ENCODE peak calls at places on chromosomes 6 and 20, in six cellular contexts. One of them, this sample, is unnamed.

GRCh38 chr6:81820422-81820821 is 67.9 kb upstream of the TENT5A start:
- DNase-seq in NB4: no peak
- DNase-seq in heart left ventricle: no peak
- DNase-seq in thyroid gland: no peak
- DNase-seq in uterus: no peak
- DNase-seq in ovary: no peak
- DNase-seq in this sample: no peak

GRCh38 chr6:31870385-31870921 is 7.8 kb upstream of the NEU1 start:
- DNase-seq in thyroid gland: peak; percentile 74
- DNase-seq in ovary: no peak
- DNase-seq in NB4: peak; percentile 30
- DNase-seq in uterus: no peak
- DNase-seq in heart left ventricle: no peak
- DNase-seq in this sample: no peak

GRCh38 chr20:47113362-47114118 is 218.9 kb downstream of the EYA2 start:
- DNase-seq in thyroid gland: no peak
- DNase-seq in NB4: no peak
- DNase-seq in heart left ventricle: no peak
- DNase-seq in uterus: no peak
- DNase-seq in ovary: no peak
- DNase-seq in this sample: no peak

GRCh38 chr6:157228421-157229218 is 94.7 kb downstream of the TMEM242 start:
- DNase-seq in thyroid gland: no peak
- DNase-seq in NB4: no peak
- DNase-seq in ovary: no peak
- DNase-seq in uterus: no peak
- DNase-seq in heart left ventricle: peak; percentile 32
- DNase-seq in this sample: peak; percentile 72

GRCh38 chr20:14997791-14998190 is 660.4 kb upstream of the FLRT3 start:
- DNase-seq in uterus: no peak
- DNase-seq in heart left ventricle: no peak
- DNase-seq in thyroid gland: no peak
- DNase-seq in NB4: no peak
- DNase-seq in ovary: no peak
- DNase-seq in this sample: no peak

GRCh38 chr6:47301441-47301840 is 8.3 kb downstream of the TNFRSF21 start:
- DNase-seq in thyroid gland: no peak
- DNase-seq in NB4: no peak
- DNase-seq in heart left ventricle: no peak
- DNase-seq in uterus: no peak
- DNase-seq in ovary: no peak
- DNase-seq in this sample: no peak

GRCh38 chr6:30719356-30719755 is 796 bp upstream of the TUBB start:
- DNase-seq in thyroid gland: no peak
- DNase-seq in NB4: no peak
- DNase-seq in ovary: no peak
- DNase-seq in heart left ventricle: no peak
- DNase-seq in uterus: no peak
- DNase-seq in this sample: no peak

GRCh38 chr20:6178537-6178936 is 55.7 kb upstream of the FERMT1 start:
- DNase-seq in ovary: no peak
- DNase-seq in NB4: peak; percentile 68
- DNase-seq in uterus: no peak
- DNase-seq in heart left ventricle: no peak
- DNase-seq in thyroid gland: no peak
- DNase-seq in this sample: no peak

GRCh38 chr6:111423960-111424846 is 58.8 kb downstream of the REV3L start:
- DNase-seq in ovary: no peak
- DNase-seq in heart left ventricle: peak; percentile 37
- DNase-seq in NB4: no peak
- DNase-seq in thyroid gland: peak; percentile 60
- DNase-seq in uterus: no peak
- DNase-seq in this sample: no peak

GRCh38 chr6:20044883-20045282 is 167.4 kb downstream of the MBOAT1 start:
- DNase-seq in uterus: no peak
- DNase-seq in NB4: no peak
- DNase-seq in ovary: no peak
- DNase-seq in thyroid gland: peak; percentile 43
- DNase-seq in heart left ventricle: no peak
- DNase-seq in this sample: no peak

GRCh38 chr6:11605507-11605905 is 68.0 kb downstream of the TMEM170B start:
- DNase-seq in NB4: no peak
- DNase-seq in heart left ventricle: no peak
- DNase-seq in uterus: no peak
- DNase-seq in thyroid gland: no peak
- DNase-seq in ovary: no peak
- DNase-seq in this sample: no peak

GRCh38 chr6:103153016-103153415 is 1706.7 kb downstream of the HACE1 start:
- DNase-seq in thyroid gland: no peak
- DNase-seq in uterus: no peak
- DNase-seq in heart left ventricle: no peak
- DNase-seq in NB4: no peak
- DNase-seq in ovary: no peak
- DNase-seq in this sample: no peak

DNA sequence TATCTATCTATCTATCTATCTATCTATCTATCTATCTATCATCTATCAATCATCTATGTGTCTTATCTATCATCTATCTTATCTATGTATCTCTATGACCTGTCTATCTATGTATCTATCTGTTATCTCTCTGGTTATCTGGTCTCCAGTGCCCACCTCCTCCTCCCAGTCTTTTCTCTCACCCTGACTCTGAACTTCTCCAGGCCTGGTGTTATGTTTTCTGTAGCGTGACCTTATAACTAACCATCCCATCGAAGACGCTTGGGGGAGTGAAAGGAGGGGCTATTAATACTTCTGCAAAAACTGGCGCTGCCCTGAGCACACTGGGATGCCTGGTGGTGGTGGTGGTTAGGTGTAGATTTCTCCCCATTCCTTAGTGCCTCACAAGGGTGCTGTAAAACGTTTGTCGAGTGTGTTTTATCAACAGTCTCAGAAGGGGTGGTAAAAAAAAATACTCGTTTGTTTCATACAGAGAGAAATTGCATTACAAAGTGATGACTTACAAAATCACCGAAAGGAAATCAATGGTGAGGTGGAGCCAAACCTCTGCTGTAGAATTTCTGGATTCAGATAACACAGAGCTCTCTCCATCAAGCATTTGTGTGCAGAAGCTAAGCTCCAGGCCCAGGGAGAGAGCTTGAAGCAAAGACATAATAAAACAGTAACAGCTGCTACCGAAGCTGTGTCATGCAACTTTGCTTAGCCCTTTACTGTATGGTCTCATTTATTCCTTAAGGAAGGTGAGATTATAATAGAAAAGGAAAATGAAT is 156.1 kb downstream of the BCAS1 start:
- DNase-seq in uterus: no peak
- DNase-seq in NB4: peak; percentile 75
- DNase-seq in heart left ventricle: no peak
- DNase-seq in ovary: no peak
- DNase-seq in thyroid gland: no peak
- DNase-seq in this sample: peak; percentile 40
- TF ChIP-seq POLR2A in uterus: no peak
- TF ChIP-seq POLR2A in NB4: no peak
- TF ChIP-seq POLR2A in heart left ventricle: no peak
- TF ChIP-seq POLR2A in ovary: no peak
- TF ChIP-seq POLR2A in thyroid gland: no peak
- TF ChIP-seq POLR2A in this sample: no peak

DNA sequence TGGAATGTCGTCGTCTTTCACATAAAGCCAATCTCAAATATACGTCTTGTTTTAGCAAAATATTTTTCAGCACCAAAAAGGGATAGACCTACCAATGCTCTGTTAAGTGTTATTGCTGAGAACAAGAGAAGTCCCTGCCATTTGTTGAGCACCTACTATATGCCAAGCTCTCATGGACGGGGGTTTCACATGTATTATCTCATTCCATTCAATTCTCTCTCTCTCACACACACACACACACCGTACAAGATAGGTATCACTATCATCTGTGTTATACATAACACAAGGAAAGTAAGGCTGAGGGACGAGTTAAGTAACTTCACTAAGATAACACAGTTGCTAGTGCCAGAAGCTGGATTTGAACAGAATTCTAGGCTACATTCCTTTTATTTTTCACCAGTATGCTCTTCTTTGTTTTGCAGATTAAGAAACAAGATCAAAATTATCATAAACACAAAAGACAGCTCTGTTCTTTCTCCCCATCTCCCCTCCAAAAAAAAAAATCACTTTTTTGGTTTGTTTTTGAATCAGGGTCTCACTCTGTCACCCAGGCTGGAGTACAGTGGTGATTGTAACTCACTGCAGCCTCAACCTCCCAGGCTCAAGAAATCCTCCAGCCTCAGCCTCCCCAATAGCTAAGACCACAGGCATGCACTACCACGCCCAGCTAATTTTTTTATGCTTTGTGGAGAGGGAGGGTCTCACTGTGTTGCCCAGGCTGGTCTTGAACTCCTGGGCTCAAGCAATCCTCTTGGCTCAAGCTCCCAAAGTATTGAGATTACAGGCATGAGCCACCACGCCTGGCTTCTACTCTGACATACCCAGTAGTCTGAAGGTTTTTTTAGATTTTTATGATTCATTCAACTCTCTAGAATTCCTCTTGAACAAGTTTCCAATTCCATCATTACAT is 1.0 kb upstream of the ARHGAP18 start:
- DNase-seq in thyroid gland: no peak
- DNase-seq in heart left ventricle: no peak
- DNase-seq in NB4: no peak
- DNase-seq in uterus: no peak
- DNase-seq in ovary: no peak
- DNase-seq in this sample: no peak
- TF ChIP-seq POLR2A in thyroid gland: no peak
- TF ChIP-seq POLR2A in heart left ventricle: no peak
- TF ChIP-seq POLR2A in NB4: no peak
- TF ChIP-seq POLR2A in uterus: no peak
- TF ChIP-seq POLR2A in ovary: no peak
- TF ChIP-seq POLR2A in this sample: no peak

GRCh38 chr6:35731414-35731735 is 5.5 kb upstream of the ARMC12 start:
- DNase-seq in uterus: peak; percentile 99
- DNase-seq in thyroid gland: peak; percentile 98
- DNase-seq in NB4: peak; percentile 97
- DNase-seq in ovary: peak; percentile 98
- DNase-seq in heart left ventricle: peak; percentile 97
- DNase-seq in this sample: peak; percentile 99
- TF ChIP-seq POLR2A in uterus: peak; percentile 86
- TF ChIP-seq POLR2A in thyroid gland: peak; percentile 93
- TF ChIP-seq POLR2A in NB4: peak; percentile 41
- TF ChIP-seq POLR2A in ovary: peak; percentile 89
- TF ChIP-seq POLR2A in heart left ventricle: peak; percentile 94
- TF ChIP-seq POLR2A in this sample: peak; percentile 89

DNA sequence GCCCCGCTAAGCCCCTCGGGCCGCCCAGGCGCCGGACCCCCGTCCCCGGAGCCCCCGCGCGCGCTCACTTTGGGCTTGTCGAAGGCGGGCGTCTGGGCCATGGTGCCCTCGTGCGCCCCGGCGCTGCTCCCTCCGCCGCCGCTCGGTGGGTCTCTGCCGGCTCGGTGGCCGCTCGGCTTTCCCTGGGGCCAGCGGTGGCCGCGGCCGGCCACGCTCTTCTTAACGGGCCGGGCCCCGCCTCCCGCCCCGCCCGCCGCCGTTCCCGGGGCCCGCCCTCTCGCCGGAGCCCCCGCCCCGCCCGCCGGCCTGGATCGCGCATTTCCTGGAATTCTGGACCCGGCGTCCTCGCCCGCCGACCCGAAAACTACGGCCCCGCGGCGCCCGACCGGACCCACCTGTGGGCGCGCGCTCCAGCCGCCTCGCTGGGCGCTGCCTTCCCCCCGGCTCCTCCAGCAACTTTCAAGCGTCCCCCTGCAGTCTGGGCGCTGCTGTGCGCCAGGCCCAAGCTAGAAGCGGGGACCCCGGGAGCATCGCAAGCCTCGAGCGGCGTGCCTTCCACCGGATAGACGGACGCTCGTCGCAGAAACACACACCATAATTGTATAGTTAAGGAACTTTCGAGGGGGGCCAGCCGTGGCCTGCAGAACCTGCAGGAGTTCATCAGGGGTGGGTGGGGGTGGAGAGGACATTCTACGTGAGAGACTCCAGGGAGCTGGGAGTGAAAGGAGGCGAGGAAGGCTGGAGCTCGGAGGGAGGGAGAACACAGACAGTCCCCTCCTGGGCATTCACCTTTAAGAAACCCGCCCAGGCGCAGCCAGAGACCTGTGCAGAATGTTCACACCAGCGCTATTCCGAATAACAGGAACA is at the start of gene ADA:
- DNase-seq in uterus: peak; percentile 56
- DNase-seq in heart left ventricle: peak; percentile 77
- DNase-seq in NB4: peak; percentile 73
- DNase-seq in ovary: peak; percentile 58
- DNase-seq in thyroid gland: peak; percentile 52
- DNase-seq in this sample: no peak
- TF ChIP-seq POLR2A in uterus: peak; percentile 15
- TF ChIP-seq POLR2A in heart left ventricle: peak; percentile 67
- TF ChIP-seq POLR2A in NB4: peak; percentile 40
- TF ChIP-seq POLR2A in ovary: peak; percentile 23
- TF ChIP-seq POLR2A in thyroid gland: peak; percentile 55
- TF ChIP-seq POLR2A in this sample: peak; percentile 23

GRCh38 chr6:139254196-139254595 is 37.6 kb downstream of the TXLNB start:
- DNase-seq in ovary: no peak
- DNase-seq in uterus: no peak
- DNase-seq in thyroid gland: no peak
- DNase-seq in heart left ventricle: no peak
- DNase-seq in NB4: no peak
- DNase-seq in this sample: no peak

GRCh38 chr6:139253656-139254055 is 38.1 kb downstream of the TXLNB start:
- DNase-seq in thyroid gland: no peak
- DNase-seq in heart left ventricle: no peak
- DNase-seq in ovary: no peak
- DNase-seq in uterus: no peak
- DNase-seq in NB4: no peak
- DNase-seq in this sample: no peak

GRCh38 chr6:139256087-139256486 is 35.7 kb downstream of the TXLNB start:
- DNase-seq in heart left ventricle: no peak
- DNase-seq in ovary: no peak
- DNase-seq in NB4: no peak
- DNase-seq in uterus: no peak
- DNase-seq in thyroid gland: no peak
- DNase-seq in this sample: no peak

GRCh38 chr6:139257291-139257690 is 34.5 kb downstream of the TXLNB start:
- DNase-seq in NB4: no peak
- DNase-seq in ovary: no peak
- DNase-seq in uterus: no peak
- DNase-seq in thyroid gland: no peak
- DNase-seq in heart left ventricle: no peak
- DNase-seq in this sample: no peak

DNA sequence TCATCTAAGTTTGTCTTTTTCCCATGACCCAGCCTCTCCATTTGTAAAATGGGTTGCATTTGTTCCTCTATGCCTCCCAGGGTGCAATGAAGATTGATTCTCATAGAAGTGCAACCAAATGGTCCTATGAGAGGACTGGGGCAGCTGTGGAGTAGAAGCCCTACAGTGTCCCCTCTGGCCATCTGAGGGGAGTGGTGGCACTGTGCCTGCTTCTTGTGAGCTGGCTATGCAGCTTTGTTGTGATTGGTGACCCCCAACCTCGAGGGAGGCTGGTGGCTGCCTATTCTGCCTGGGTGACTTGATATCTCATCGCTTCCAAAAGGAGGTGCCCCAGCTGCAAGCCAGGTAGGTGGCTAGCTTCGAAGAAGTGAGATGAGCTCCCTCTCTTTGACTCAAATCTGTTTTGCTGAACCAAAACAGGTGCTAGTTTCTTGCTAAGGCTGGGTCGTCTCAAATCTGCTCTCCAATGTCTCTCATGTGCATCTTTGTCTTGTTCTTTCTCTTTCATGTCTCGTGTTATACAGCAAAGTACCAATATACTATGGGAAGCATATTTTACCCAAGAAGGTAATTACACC is 33.9 kb downstream of the TXLNB start:
- DNase-seq in NB4: no peak
- DNase-seq in ovary: no peak
- DNase-seq in heart left ventricle: no peak
- DNase-seq in thyroid gland: no peak
- DNase-seq in uterus: no peak
- DNase-seq in this sample: no peak
- TF ChIP-seq POLR2A in NB4: no peak
- TF ChIP-seq POLR2A in ovary: no peak
- TF ChIP-seq POLR2A in heart left ventricle: no peak
- TF ChIP-seq POLR2A in thyroid gland: no peak
- TF ChIP-seq POLR2A in uterus: no peak
- TF ChIP-seq POLR2A in this sample: no peak

This sample was measured in suprapubic skin.